ENCODE peak calls at places on chromosome 11, in five cellular contexts. D is ELR, U is PC-3, Y is substantia nigra, P is thoracic aorta. T is an unnamed sample.

GRCh38 chr11:40841231-40841630 is 618.2 kb downstream of the LRRC4C start:
- DNase-seq in D (no peak), Y (no peak), P (no peak), U (no peak), T (no peak)

GRCh38 chr11:78350646-78351165 is 66.9 kb downstream of the GAB2 start:
- DNase-seq in D (peak), Y (peak), U (no peak), P (no peak), T (peak)

GRCh38 chr11:68302256-68303054 is 9.9 kb upstream of the LRP5 start:
- DNase-seq in P (no peak), U (peak), Y (no peak), D (peak), T (peak)

GRCh38 chr11:86511086-86511551 is 136.4 kb downstream of the CCDC81 start:
- DNase-seq in P (no peak), Y (no peak), D (peak), U (peak), T (peak)

GRCh38 chr11:119055901-119056300 is 1.1 kb downstream of the HYOU1 start:
- DNase-seq in U (peak), Y (no peak), D (peak), P (no peak), T (peak)

GRCh38 chr11:41963406-41963805 is 504.0 kb upstream of the LRRC4C start:
- DNase-seq in U (no peak), Y (no peak), P (no peak), D (no peak), T (no peak)

GRCh38 chr11:78438298-78438975 is 20.8 kb upstream of the GAB2 start:
- DNase-seq in Y (no peak), D (no peak), U (no peak), P (no peak), T (no peak)

GRCh38 chr11:62816567-62816966 is 11.3 kb upstream of the NXF1 start:
- DNase-seq in D (no peak), P (no peak), Y (no peak), U (no peak), T (no peak)

GRCh38 chr11:33844236-33844635 is 47.6 kb downstream of the LMO2 start:
- DNase-seq in P (no peak), U (no peak), D (no peak), Y (no peak), T (no peak)

GRCh38 chr11:65771589-65772112 is 9.1 kb downstream of the AP5B1 start:
- DNase-seq in P (no peak), U (no peak), D (no peak), Y (no peak), T (no peak)

GRCh38 chr11:57356179-57356757 is 18.1 kb downstream of the P2RX3 start:
- DNase-seq in P (no peak), D (no peak), U (no peak), Y (no peak), T (no peak)

GRCh38 chr11:118873804-118874203 is 9.9 kb upstream of the CXCR5 start:
- DNase-seq in P (no peak), D (no peak), Y (no peak), U (no peak), T (no peak)

GRCh38 chr11:69834811-69835800 is 15.9 kb upstream of the FGF3 start:
- DNase-seq in Y (no peak), D (no peak), U (no peak), P (no peak), T (no peak)

GRCh38 chr11:69644071-69644961 is 3.4 kb downstream of the CCND1 start:
- DNase-seq in P (no peak), U (peak), D (peak), Y (peak), T (peak)